ENCODE peak calls at places on chromosome 15, in six cellular contexts. R is NCI-H748 treated with DMSO at 0.1 percent for 48 hours; N is effector memory CD4-positive, alpha-beta T cell; H is T-cell; C is psoas muscle; F is stimulated activated CD8-positive, alpha-beta memory T cell treated with anti-CD3 and anti-CD28 coated beads, Interleukin-12 subunit alpha, Interleukin-12 subunit beta, amount 100 ng/mL, for 4 hours. I is an unnamed sample.

GRCh38 chr15:67093146-67093874 is 27.9 kb downstream of the SMAD3 start:
- DNase-seq in R (no peak), N (no peak), H (no peak), C (no peak), F (no peak), I (no peak)

GRCh38 chr15:90665288-90666134 is 51.6 kb upstream of the BLM start:
- DNase-seq in R (no peak), N (no peak), H (peak), C (peak), F (peak), I (peak)

GRCh38 chr15:53869044-53869805 is 109.0 kb upstream of the UNC13C start:
- DNase-seq in R (no peak), N (no peak), H (no peak), C (no peak), F (no peak), I (no peak)

GRCh38 chr15:82830427-82831173 is 21.2 kb downstream of the WHAMM start:
- DNase-seq in R (no peak), N (no peak), H (no peak), C (no peak), F (no peak), I (no peak)

GRCh38 chr15:92920595-92921169 is 20.6 kb downstream of the CHD2 start:
- DNase-seq in R (no peak), N (no peak), H (no peak), C (no peak), F (no peak), I (no peak)

GRCh38 chr15:60219841-60220240 is 177.9 kb downstream of the ANXA2 start:
- DNase-seq in R (no peak), N (no peak), H (no peak), C (no peak), F (no peak), I (no peak)

GRCh38 chr15:73881539-73882320 is 8.4 kb downstream of the TBC1D21 start:
- DNase-seq in R (no peak), N (no peak), H (no peak), C (no peak), F (no peak), I (no peak)

GRCh38 chr15:41474941-41475340 is 18.7 kb upstream of the ITPKA start:
- DNase-seq in R (no peak), N (no peak), H (no peak), C (no peak), F (no peak), I (no peak)

GRCh38 chr15:25170113-25170731 is 215.4 kb downstream of the SNRPN start:
- DNase-seq in R (no peak), N (no peak), H (no peak), C (peak), F (no peak), I (peak)

GRCh38 chr15:70088427-70088826 is 9.3 kb downstream of the TLE3 start:
- DNase-seq in R (peak), N (no peak), H (no peak), C (no peak), F (no peak), I (no peak)

GRCh38 chr15:32994810-32995424 is 199.6 kb downstream of the FMN1 start:
- DNase-seq in R (peak), N (no peak), H (no peak), C (no peak), F (no peak), I (no peak)

GRCh38 chr15:80953001-80953952 is 36.3 kb downstream of the MESD start:
- DNase-seq in R (no peak), N (no peak), H (no peak), C (no peak), F (no peak), I (no peak)

GRCh38 chr15:64950888-64951287 is 38.8 kb downstream of the SPG21 start:
- DNase-seq in R (no peak), N (no peak), H (no peak), C (no peak), F (no peak), I (no peak)

GRCh38 chr15:60374209-60374608 is 23.6 kb downstream of the ANXA2 start:
- DNase-seq in R (no peak), N (no peak), H (no peak), C (no peak), F (no peak), I (no peak)

GRCh38 chr15:51735611-51736010 is 1.8 kb downstream of the LYSMD2 start:
- DNase-seq in R (no peak), N (peak), H (no peak), C (no peak), F (no peak), I (no peak)

GRCh38 chr15:100651253-100651652 is 48.9 kb downstream of the ASB7 start:
- DNase-seq in R (no peak), N (no peak), H (no peak), C (no peak), F (no peak), I (no peak)

GRCh38 chr15:43244092-43244491 is 22.6 kb downstream of the TGM5 start:
- DNase-seq in R (no peak), N (no peak), H (no peak), C (no peak), F (no peak), I (no peak)

GRCh38 chr15:73602444-73602843 is 30.7 kb downstream of the NPTN start:
- DNase-seq in R (no peak), N (no peak), H (no peak), C (no peak), F (no peak), I (no peak)